ENCODE peak calls at places on chromosomes 6 and 20, in six cellular contexts. J is heart left ventricle, Z is left lung, W is AG04449, U is lung, N is kidney epithelial cell. Q is an unnamed sample.
A peak's percentile ranks its signal among the peaks of the same experiment; 100 is the strongest.

GRCh38 chr20:35849726-35850125 is 77.9 kb downstream of the PHF20 start:
- DNase-seq in J (no peak), Z (no peak), W (no peak), U (no peak), N (no peak), Q (no peak)

GRCh38 chr6:24774696-24775519 is at the start of gene GMNN:
- DNase-seq in J (peak; percentile 99), Z (peak; percentile 100), W (no peak), U (peak; percentile 99), N (peak; percentile 69), Q (no peak)

GRCh38 chr20:61719691-61720347 is 345.9 kb downstream of the TAF4 start:
- DNase-seq in J (no peak), Z (peak; percentile 64), W (no peak), U (no peak), N (no peak), Q (no peak)

GRCh38 chr20:43727980-43728590 is 1.3 kb upstream of the GTSF1L start:
- DNase-seq in J (no peak), Z (no peak), W (no peak), U (no peak), N (no peak), Q (no peak)

GRCh38 chr6:34772940-34773339 is 15.6 kb downstream of the SNRPC start:
- DNase-seq in J (no peak), Z (no peak), W (no peak), U (no peak), N (no peak), Q (no peak)

GRCh38 chr6:158653577-158654354 is 3.9 kb downstream of the SYTL3 start:
- DNase-seq in J (peak; percentile 50), Z (no peak), W (no peak), U (no peak), N (no peak), Q (no peak)

GRCh38 chr6:2790588-2790987 is 25.4 kb downstream of the WRNIP1 start:
- DNase-seq in J (no peak), Z (no peak), W (no peak), U (no peak), N (no peak), Q (no peak)

GRCh38 chr20:61997372-61997771 is 68.3 kb downstream of the TAF4 start:
- DNase-seq in J (no peak), Z (no peak), W (no peak), U (no peak), N (no peak), Q (no peak)

GRCh38 chr20:19015326-19015725 is 197.1 kb upstream of the SLC24A3 start:
- DNase-seq in J (no peak), Z (no peak), W (no peak), U (no peak), N (no peak), Q (no peak)

GRCh38 chr20:9218412-9219001 is 149.6 kb downstream of the PLCB4 start:
- DNase-seq in J (no peak), Z (no peak), W (peak; percentile 29), U (no peak), N (no peak), Q (no peak)

GRCh38 chr6:36616888-36617521 is 22.8 kb downstream of the SRSF3 start:
- DNase-seq in J (peak; percentile 67), Z (peak; percentile 84), W (no peak), U (peak; percentile 79), N (no peak), Q (no peak)

GRCh38 chr20:20548527-20549266 is 163.7 kb downstream of the RALGAPA2 start:
- DNase-seq in J (no peak), Z (no peak), W (no peak), U (no peak), N (no peak), Q (no peak)

GRCh38 chr6:37244430-37245310 is 12.9 kb upstream of the TBC1D22B start:
- DNase-seq in J (peak; percentile 89), Z (no peak), W (peak; percentile 100), U (peak; percentile 86), N (peak; percentile 82), Q (peak; percentile 100)

GRCh38 chr6:88728756-88729155 is 234.7 kb downstream of the RNGTT start:
- DNase-seq in J (no peak), Z (peak; percentile 41), W (no peak), U (no peak), N (no peak), Q (no peak)
- H3K4me3 ChIP-seq in J (no peak overlapping the region), Z (no peak overlapping the region), W (no peak overlapping the region), U (no peak overlapping the region), N (no peak overlapping the region), Q (no peak overlapping the region)

GRCh38 chr6:140320799-140321099 is 946.3 kb upstream of the CITED2 start:
- DNase-seq in J (peak; percentile 29), Z (no peak), W (no peak), U (no peak), N (no peak), Q (no peak)
- TF ChIP-seq CTCF in J (no peak), Z (no peak), W (no peak), U (no peak), N (no peak), Q (no peak)

DNA sequence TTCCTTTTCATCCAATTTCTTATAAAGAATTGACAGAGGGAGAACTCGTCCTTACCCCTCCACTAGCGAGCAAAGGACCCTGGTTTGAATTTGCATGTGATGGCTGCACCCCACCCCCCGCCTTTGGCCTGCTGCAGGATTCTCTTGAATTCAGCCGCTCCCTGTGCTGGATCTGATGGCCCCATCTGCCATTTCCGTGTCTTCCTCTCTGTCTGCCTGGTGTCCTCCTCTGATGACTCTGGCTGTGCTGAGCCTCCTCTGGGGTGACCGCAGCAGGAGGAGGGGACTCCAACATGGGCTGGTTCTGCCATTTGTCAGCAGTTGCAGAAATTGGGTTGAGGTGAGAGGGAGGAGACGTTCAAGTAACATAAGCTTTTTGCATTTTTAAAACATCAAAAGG is 188.8 kb downstream of the DLL1 start:
- DNase-seq in J (no peak), Z (no peak), W (no peak), U (no peak), N (no peak), Q (no peak)
- H3K4me3 ChIP-seq in J (no peak overlapping the region), Z (no peak overlapping the region), W (no peak overlapping the region), U (no peak overlapping the region), N (no peak overlapping the region), Q (no peak overlapping the region)

GRCh38 chr20:17794400-17794799 is 94.6 kb downstream of the BANF2 start:
- DNase-seq in J (no peak), Z (no peak), W (no peak), U (no peak), N (no peak), Q (no peak)
- TF ChIP-seq CTCF in J (no peak), Z (no peak), W (no peak), U (no peak), N (no peak), Q (no peak)

GRCh38 chr6:13428528-13429405 is 58.6 kb downstream of the GFOD1 start:
- DNase-seq in J (no peak), Z (no peak), W (no peak), U (no peak), N (no peak), Q (no peak)

GRCh38 chr6:13427346-13427745 is 60.1 kb downstream of the GFOD1 start:
- DNase-seq in J (no peak), Z (no peak), W (no peak), U (no peak), N (no peak), Q (no peak)

GRCh38 chr6:13425971-13426931 is 61.1 kb downstream of the GFOD1 start:
- DNase-seq in J (peak; percentile 69), Z (no peak), W (no peak), U (no peak), N (no peak), Q (no peak)

GRCh38 chr6:13429406-13429753 is 58.0 kb downstream of the GFOD1 start:
- DNase-seq in J (no peak), Z (no peak), W (no peak), U (no peak), N (no peak), Q (no peak)

DNA sequence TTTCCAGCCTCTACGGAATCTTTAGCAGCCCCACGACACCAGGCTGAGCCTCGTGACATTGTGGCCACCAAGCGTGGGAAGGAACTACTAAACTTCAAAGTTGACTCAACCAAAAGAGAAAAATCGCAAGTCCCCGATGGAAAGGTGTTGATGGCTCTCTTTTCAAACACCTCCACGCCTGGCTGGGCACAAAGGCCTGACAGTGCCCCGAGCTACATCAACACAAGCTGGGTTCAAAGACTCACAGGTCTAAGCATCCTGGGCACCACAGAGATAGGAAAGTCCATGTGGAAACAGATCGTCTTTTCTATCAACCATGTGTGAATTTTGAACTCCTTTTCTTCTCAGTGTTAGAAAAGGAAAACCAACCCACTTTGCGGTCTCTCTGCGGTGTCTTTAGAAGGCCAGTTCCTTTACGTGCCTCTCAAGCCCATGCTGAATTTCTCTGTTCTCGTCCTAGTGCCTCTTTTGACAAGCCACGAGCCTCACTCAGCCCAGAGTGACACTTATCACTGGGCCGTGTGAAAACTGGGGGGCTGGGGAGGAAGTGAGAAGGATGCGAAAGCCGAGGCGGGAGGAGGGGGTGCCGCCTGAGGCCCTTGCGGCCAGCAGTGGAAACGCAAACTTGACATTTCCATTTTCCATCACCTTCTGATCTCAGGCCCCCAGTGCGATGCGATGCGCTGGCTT is 59.4 kb downstream of the GFOD1 start:
- DNase-seq in J (no peak), Z (no peak), W (no peak), U (no peak), N (no peak), Q (no peak)
- H3K4me3 ChIP-seq in J (no peak overlapping the region), Z (no peak overlapping the region), W (no peak overlapping the region), U (no peak overlapping the region), N (no peak overlapping the region), Q (no peak overlapping the region)

GRCh38 chr6:98014791-98015201 is 731.8 kb upstream of the MMS22L start:
- DNase-seq in J (no peak), Z (no peak), W (no peak), U (no peak), N (no peak), Q (no peak)
- TF ChIP-seq CTCF in J (no peak), Z (no peak), W (no peak), U (no peak), N (no peak), Q (no peak)

GRCh38 chr20:8020314-8021079 is 936 bp upstream of the TMX4 start:
- DNase-seq in J (no peak), Z (no peak), W (no peak), U (no peak), N (peak; percentile 38), Q (no peak)
- H3K4me3 ChIP-seq in J (peak overlapping the region; percentile 67), Z (no peak overlapping the region), W (no peak overlapping the region), U (no peak overlapping the region), N (no peak overlapping the region), Q (no peak overlapping the region)

GRCh38 chr20:59520814-59521213 is 83.5 kb upstream of the PHACTR3 start:
- DNase-seq in J (no peak), Z (no peak), W (no peak), U (no peak), N (no peak), Q (no peak)

GRCh38 chr20:59525500-59526241 is 78.7 kb upstream of the PHACTR3 start:
- DNase-seq in J (peak; percentile 53), Z (peak; percentile 81), W (no peak), U (peak; percentile 55), N (no peak), Q (no peak)

GRCh38 chr20:59526242-59527225 is 77.8 kb upstream of the PHACTR3 start:
- DNase-seq in J (no peak), Z (peak; percentile 62), W (no peak), U (no peak), N (no peak), Q (no peak)
- TF ChIP-seq CTCF in J (no peak), Z (no peak), W (peak; percentile 38), U (no peak), N (peak; percentile 39), Q (peak; percentile 55)

DNA sequence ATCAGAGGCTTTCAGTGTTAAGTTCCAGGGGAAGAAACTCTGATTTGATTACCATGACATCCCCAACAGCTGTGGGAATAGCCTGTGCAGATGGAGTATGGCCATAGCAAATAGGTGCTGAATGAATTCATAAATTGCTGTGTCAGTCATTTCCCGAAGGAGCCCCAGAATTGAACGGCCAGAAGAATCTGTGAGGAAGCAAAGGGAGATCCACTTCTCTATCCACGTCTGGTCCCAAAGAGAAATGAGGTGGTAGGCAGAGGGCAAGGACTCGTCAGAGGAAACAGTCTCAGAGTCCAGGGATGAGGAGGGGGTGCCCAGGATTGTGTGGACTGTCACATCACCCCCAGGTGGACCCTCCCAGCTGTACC is 3.1 kb upstream of the TAF8 start:
- DNase-seq in J (no peak), Z (no peak), W (no peak), U (no peak), N (no peak), Q (no peak)
- H3K4me3 ChIP-seq in J (peak overlapping the region; percentile 72), Z (peak overlapping the region; percentile 96), W (no peak overlapping the region), U (peak overlapping the region; percentile 80), N (no peak overlapping the region), Q (peak overlapping the region; percentile 77)